ENCODE peak calls at places on chromosomes 11 and 22, in nine cellular contexts. One of them, this sample, is unnamed.

GRCh38 chr11:66784575-66784974 is 55.6 kb upstream of the SPTBN2 start:
- DNase-seq in neuronal stem cell: no peak
- DNase-seq in activated T-cell treated with anti-CD3 and anti-CD28 coated beads, Interleukin-2, amount 50 U/mL, for 72 hours: no peak
- DNase-seq in stimulated activated CD4-positive, alpha-beta T cell treated with anti-CD3 and anti-CD28 coated beads, TNF-alpha, amount 100 ng/mL, for 4 hours: no peak
- DNase-seq in HFF-Myc: no peak
- DNase-seq in GM13976: no peak
- DNase-seq in HT-29: no peak
- DNase-seq in anterior cingulate cortex: no peak
- DNase-seq in effector CD4-positive, alpha-beta T cell: no peak
- DNase-seq in this sample: no peak

GRCh38 chr22:21074092-21074715 is 28.5 kb downstream of the LRRC74B start:
- DNase-seq in anterior cingulate cortex: no peak
- DNase-seq in stimulated activated CD4-positive, alpha-beta T cell treated with anti-CD3 and anti-CD28 coated beads, TNF-alpha, amount 100 ng/mL, for 4 hours: no peak
- DNase-seq in GM13976: no peak
- DNase-seq in effector CD4-positive, alpha-beta T cell: no peak
- DNase-seq in HT-29: no peak
- DNase-seq in neuronal stem cell: no peak
- DNase-seq in HFF-Myc: peak
- DNase-seq in activated T-cell treated with anti-CD3 and anti-CD28 coated beads, Interleukin-2, amount 50 U/mL, for 72 hours: no peak
- DNase-seq in this sample: peak

GRCh38 chr22:17266261-17266971 is 47.2 kb upstream of the ADA2 start:
- DNase-seq in HFF-Myc: no peak
- DNase-seq in HT-29: peak
- DNase-seq in GM13976: no peak
- DNase-seq in stimulated activated CD4-positive, alpha-beta T cell treated with anti-CD3 and anti-CD28 coated beads, TNF-alpha, amount 100 ng/mL, for 4 hours: no peak
- DNase-seq in neuronal stem cell: peak
- DNase-seq in activated T-cell treated with anti-CD3 and anti-CD28 coated beads, Interleukin-2, amount 50 U/mL, for 72 hours: no peak
- DNase-seq in effector CD4-positive, alpha-beta T cell: no peak
- DNase-seq in anterior cingulate cortex: no peak
- DNase-seq in this sample: no peak

GRCh38 chr22:26170795-26171194 is 1.5 kb downstream of the SEZ6L start:
- DNase-seq in HT-29: no peak
- DNase-seq in anterior cingulate cortex: peak
- DNase-seq in effector CD4-positive, alpha-beta T cell: no peak
- DNase-seq in stimulated activated CD4-positive, alpha-beta T cell treated with anti-CD3 and anti-CD28 coated beads, TNF-alpha, amount 100 ng/mL, for 4 hours: no peak
- DNase-seq in HFF-Myc: no peak
- DNase-seq in activated T-cell treated with anti-CD3 and anti-CD28 coated beads, Interleukin-2, amount 50 U/mL, for 72 hours: no peak
- DNase-seq in GM13976: peak
- DNase-seq in neuronal stem cell: peak
- DNase-seq in this sample: no peak

GRCh38 chr11:68121067-68121899 is at the start of gene CHKA:
- DNase-seq in effector CD4-positive, alpha-beta T cell: peak
- DNase-seq in neuronal stem cell: peak
- DNase-seq in activated T-cell treated with anti-CD3 and anti-CD28 coated beads, Interleukin-2, amount 50 U/mL, for 72 hours: peak
- DNase-seq in HFF-Myc: peak
- DNase-seq in HT-29: peak
- DNase-seq in anterior cingulate cortex: peak
- DNase-seq in GM13976: peak
- DNase-seq in stimulated activated CD4-positive, alpha-beta T cell treated with anti-CD3 and anti-CD28 coated beads, TNF-alpha, amount 100 ng/mL, for 4 hours: peak
- DNase-seq in this sample: peak

GRCh38 chr11:94926698-94927237 is 46.6 kb downstream of the CWC15 start:
- DNase-seq in neuronal stem cell: no peak
- DNase-seq in GM13976: no peak
- DNase-seq in effector CD4-positive, alpha-beta T cell: no peak
- DNase-seq in HT-29: no peak
- DNase-seq in anterior cingulate cortex: no peak
- DNase-seq in activated T-cell treated with anti-CD3 and anti-CD28 coated beads, Interleukin-2, amount 50 U/mL, for 72 hours: no peak
- DNase-seq in HFF-Myc: peak
- DNase-seq in stimulated activated CD4-positive, alpha-beta T cell treated with anti-CD3 and anti-CD28 coated beads, TNF-alpha, amount 100 ng/mL, for 4 hours: no peak
- DNase-seq in this sample: peak

GRCh38 chr22:39135092-39135896 is 17.2 kb downstream of the CBX7 start:
- DNase-seq in effector CD4-positive, alpha-beta T cell: no peak
- DNase-seq in neuronal stem cell: no peak
- DNase-seq in stimulated activated CD4-positive, alpha-beta T cell treated with anti-CD3 and anti-CD28 coated beads, TNF-alpha, amount 100 ng/mL, for 4 hours: no peak
- DNase-seq in GM13976: peak
- DNase-seq in anterior cingulate cortex: no peak
- DNase-seq in HT-29: peak
- DNase-seq in activated T-cell treated with anti-CD3 and anti-CD28 coated beads, Interleukin-2, amount 50 U/mL, for 72 hours: peak
- DNase-seq in HFF-Myc: no peak
- DNase-seq in this sample: no peak

GRCh38 chr11:128632151-128632791 is 44.9 kb upstream of the ETS1 start:
- DNase-seq in activated T-cell treated with anti-CD3 and anti-CD28 coated beads, Interleukin-2, amount 50 U/mL, for 72 hours: peak
- DNase-seq in HFF-Myc: no peak
- DNase-seq in HT-29: peak
- DNase-seq in effector CD4-positive, alpha-beta T cell: no peak
- DNase-seq in neuronal stem cell: peak
- DNase-seq in anterior cingulate cortex: no peak
- DNase-seq in stimulated activated CD4-positive, alpha-beta T cell treated with anti-CD3 and anti-CD28 coated beads, TNF-alpha, amount 100 ng/mL, for 4 hours: no peak
- DNase-seq in GM13976: peak
- DNase-seq in this sample: no peak

GRCh38 chr11:119717839-119718534 is 11.0 kb downstream of the NECTIN1 start:
- DNase-seq in GM13976: no peak
- DNase-seq in stimulated activated CD4-positive, alpha-beta T cell treated with anti-CD3 and anti-CD28 coated beads, TNF-alpha, amount 100 ng/mL, for 4 hours: no peak
- DNase-seq in neuronal stem cell: peak
- DNase-seq in effector CD4-positive, alpha-beta T cell: no peak
- DNase-seq in HFF-Myc: no peak
- DNase-seq in HT-29: no peak
- DNase-seq in anterior cingulate cortex: no peak
- DNase-seq in activated T-cell treated with anti-CD3 and anti-CD28 coated beads, Interleukin-2, amount 50 U/mL, for 72 hours: no peak
- DNase-seq in this sample: no peak

GRCh38 chr11:44943118-44943517 is 7.6 kb downstream of the TP53I11 start:
- DNase-seq in GM13976: no peak
- DNase-seq in neuronal stem cell: no peak
- DNase-seq in HFF-Myc: no peak
- DNase-seq in stimulated activated CD4-positive, alpha-beta T cell treated with anti-CD3 and anti-CD28 coated beads, TNF-alpha, amount 100 ng/mL, for 4 hours: no peak
- DNase-seq in activated T-cell treated with anti-CD3 and anti-CD28 coated beads, Interleukin-2, amount 50 U/mL, for 72 hours: peak
- DNase-seq in effector CD4-positive, alpha-beta T cell: no peak
- DNase-seq in anterior cingulate cortex: no peak
- DNase-seq in HT-29: no peak
- DNase-seq in this sample: no peak

GRCh38 chr11:14529933-14530332 is 9.7 kb upstream of the PSMA1 start:
- DNase-seq in HT-29: no peak
- DNase-seq in anterior cingulate cortex: no peak
- DNase-seq in effector CD4-positive, alpha-beta T cell: no peak
- DNase-seq in stimulated activated CD4-positive, alpha-beta T cell treated with anti-CD3 and anti-CD28 coated beads, TNF-alpha, amount 100 ng/mL, for 4 hours: no peak
- DNase-seq in GM13976: no peak
- DNase-seq in activated T-cell treated with anti-CD3 and anti-CD28 coated beads, Interleukin-2, amount 50 U/mL, for 72 hours: no peak
- DNase-seq in neuronal stem cell: no peak
- DNase-seq in HFF-Myc: no peak
- DNase-seq in this sample: no peak

GRCh38 chr22:45678961-45679912 is 7.6 kb downstream of the ATXN10 start:
- DNase-seq in stimulated activated CD4-positive, alpha-beta T cell treated with anti-CD3 and anti-CD28 coated beads, TNF-alpha, amount 100 ng/mL, for 4 hours: no peak
- DNase-seq in anterior cingulate cortex: no peak
- DNase-seq in activated T-cell treated with anti-CD3 and anti-CD28 coated beads, Interleukin-2, amount 50 U/mL, for 72 hours: no peak
- DNase-seq in effector CD4-positive, alpha-beta T cell: no peak
- DNase-seq in HT-29: no peak
- DNase-seq in HFF-Myc: peak
- DNase-seq in GM13976: peak
- DNase-seq in neuronal stem cell: no peak
- DNase-seq in this sample: no peak

GRCh38 chr11:132610216-132610615 is 922.1 kb downstream of the OPCML start:
- DNase-seq in stimulated activated CD4-positive, alpha-beta T cell treated with anti-CD3 and anti-CD28 coated beads, TNF-alpha, amount 100 ng/mL, for 4 hours: no peak
- DNase-seq in effector CD4-positive, alpha-beta T cell: no peak
- DNase-seq in GM13976: no peak
- DNase-seq in HT-29: no peak
- DNase-seq in anterior cingulate cortex: no peak
- DNase-seq in HFF-Myc: no peak
- DNase-seq in activated T-cell treated with anti-CD3 and anti-CD28 coated beads, Interleukin-2, amount 50 U/mL, for 72 hours: no peak
- DNase-seq in neuronal stem cell: no peak
- DNase-seq in this sample: no peak

GRCh38 chr11:66328036-66328306 is 8.3 kb downstream of the RIN1 start:
- DNase-seq in activated T-cell treated with anti-CD3 and anti-CD28 coated beads, Interleukin-2, amount 50 U/mL, for 72 hours: no peak
- DNase-seq in neuronal stem cell: no peak
- DNase-seq in HFF-Myc: no peak
- DNase-seq in HT-29: no peak
- DNase-seq in anterior cingulate cortex: no peak
- DNase-seq in effector CD4-positive, alpha-beta T cell: no peak
- DNase-seq in GM13976: no peak
- DNase-seq in stimulated activated CD4-positive, alpha-beta T cell treated with anti-CD3 and anti-CD28 coated beads, TNF-alpha, amount 100 ng/mL, for 4 hours: no peak
- DNase-seq in this sample: no peak

GRCh38 chr11:126588630-126589491 is 233.4 kb downstream of the ST3GAL4 start:
- DNase-seq in HT-29: no peak
- DNase-seq in GM13976: no peak
- DNase-seq in anterior cingulate cortex: no peak
- DNase-seq in HFF-Myc: no peak
- DNase-seq in activated T-cell treated with anti-CD3 and anti-CD28 coated beads, Interleukin-2, amount 50 U/mL, for 72 hours: no peak
- DNase-seq in effector CD4-positive, alpha-beta T cell: no peak
- DNase-seq in neuronal stem cell: no peak
- DNase-seq in stimulated activated CD4-positive, alpha-beta T cell treated with anti-CD3 and anti-CD28 coated beads, TNF-alpha, amount 100 ng/mL, for 4 hours: no peak
- DNase-seq in this sample: no peak

GRCh38 chr11:119185916-119186634 is 800 bp downstream of the NHERF4 start:
- DNase-seq in effector CD4-positive, alpha-beta T cell: no peak
- DNase-seq in activated T-cell treated with anti-CD3 and anti-CD28 coated beads, Interleukin-2, amount 50 U/mL, for 72 hours: no peak
- DNase-seq in HT-29: no peak
- DNase-seq in stimulated activated CD4-positive, alpha-beta T cell treated with anti-CD3 and anti-CD28 coated beads, TNF-alpha, amount 100 ng/mL, for 4 hours: no peak
- DNase-seq in HFF-Myc: no peak
- DNase-seq in GM13976: no peak
- DNase-seq in neuronal stem cell: no peak
- DNase-seq in anterior cingulate cortex: no peak
- DNase-seq in this sample: no peak

GRCh38 chr11:134125507-134125906 is 56.6 kb downstream of the JAM3 start:
- DNase-seq in activated T-cell treated with anti-CD3 and anti-CD28 coated beads, Interleukin-2, amount 50 U/mL, for 72 hours: no peak
- DNase-seq in stimulated activated CD4-positive, alpha-beta T cell treated with anti-CD3 and anti-CD28 coated beads, TNF-alpha, amount 100 ng/mL, for 4 hours: no peak
- DNase-seq in HT-29: no peak
- DNase-seq in effector CD4-positive, alpha-beta T cell: no peak
- DNase-seq in anterior cingulate cortex: no peak
- DNase-seq in neuronal stem cell: no peak
- DNase-seq in GM13976: no peak
- DNase-seq in HFF-Myc: no peak
- DNase-seq in this sample: no peak

GRCh38 chr11:133545199-133545709 is 13.0 kb upstream of the OPCML start:
- DNase-seq in GM13976: peak
- DNase-seq in neuronal stem cell: no peak
- DNase-seq in stimulated activated CD4-positive, alpha-beta T cell treated with anti-CD3 and anti-CD28 coated beads, TNF-alpha, amount 100 ng/mL, for 4 hours: no peak
- DNase-seq in effector CD4-positive, alpha-beta T cell: no peak
- DNase-seq in anterior cingulate cortex: no peak
- DNase-seq in HT-29: no peak
- DNase-seq in HFF-Myc: no peak
- DNase-seq in activated T-cell treated with anti-CD3 and anti-CD28 coated beads, Interleukin-2, amount 50 U/mL, for 72 hours: no peak
- DNase-seq in this sample: no peak

GRCh38 chr11:20162824-20163777 is 2.8 kb upstream of the DBX1 start:
- DNase-seq in GM13976: peak
- DNase-seq in effector CD4-positive, alpha-beta T cell: no peak
- DNase-seq in stimulated activated CD4-positive, alpha-beta T cell treated with anti-CD3 and anti-CD28 coated beads, TNF-alpha, amount 100 ng/mL, for 4 hours: no peak
- DNase-seq in HT-29: no peak
- DNase-seq in anterior cingulate cortex: no peak
- DNase-seq in neuronal stem cell: peak
- DNase-seq in activated T-cell treated with anti-CD3 and anti-CD28 coated beads, Interleukin-2, amount 50 U/mL, for 72 hours: peak
- DNase-seq in HFF-Myc: no peak
- DNase-seq in this sample: no peak

GRCh38 chr11:92540113-92540512 is 315.5 kb downstream of the FAT3 start:
- DNase-seq in HFF-Myc: no peak
- DNase-seq in stimulated activated CD4-positive, alpha-beta T cell treated with anti-CD3 and anti-CD28 coated beads, TNF-alpha, amount 100 ng/mL, for 4 hours: no peak
- DNase-seq in activated T-cell treated with anti-CD3 and anti-CD28 coated beads, Interleukin-2, amount 50 U/mL, for 72 hours: no peak
- DNase-seq in anterior cingulate cortex: no peak
- DNase-seq in GM13976: no peak
- DNase-seq in HT-29: no peak
- DNase-seq in effector CD4-positive, alpha-beta T cell: no peak
- DNase-seq in neuronal stem cell: no peak
- DNase-seq in this sample: no peak

GRCh38 chr22:19149047-19149883 is 827 bp downstream of the GSC2 start:
- DNase-seq in stimulated activated CD4-positive, alpha-beta T cell treated with anti-CD3 and anti-CD28 coated beads, TNF-alpha, amount 100 ng/mL, for 4 hours: no peak
- DNase-seq in GM13976: no peak
- DNase-seq in activated T-cell treated with anti-CD3 and anti-CD28 coated beads, Interleukin-2, amount 50 U/mL, for 72 hours: peak
- DNase-seq in HT-29: no peak
- DNase-seq in effector CD4-positive, alpha-beta T cell: no peak
- DNase-seq in anterior cingulate cortex: no peak
- DNase-seq in neuronal stem cell: no peak
- DNase-seq in HFF-Myc: no peak
- DNase-seq in this sample: no peak

GRCh38 chr11:18669211-18669593 is 29.4 kb upstream of the TMEM86A start:
- DNase-seq in GM13976: no peak
- DNase-seq in effector CD4-positive, alpha-beta T cell: no peak
- DNase-seq in HT-29: peak
- DNase-seq in stimulated activated CD4-positive, alpha-beta T cell treated with anti-CD3 and anti-CD28 coated beads, TNF-alpha, amount 100 ng/mL, for 4 hours: no peak
- DNase-seq in neuronal stem cell: no peak
- DNase-seq in HFF-Myc: no peak
- DNase-seq in activated T-cell treated with anti-CD3 and anti-CD28 coated beads, Interleukin-2, amount 50 U/mL, for 72 hours: peak
- DNase-seq in anterior cingulate cortex: no peak
- DNase-seq in this sample: no peak

GRCh38 chr11:130198964-130199363 is 39.4 kb downstream of the ST14 start:
- DNase-seq in stimulated activated CD4-positive, alpha-beta T cell treated with anti-CD3 and anti-CD28 coated beads, TNF-alpha, amount 100 ng/mL, for 4 hours: no peak
- DNase-seq in HT-29: no peak
- DNase-seq in activated T-cell treated with anti-CD3 and anti-CD28 coated beads, Interleukin-2, amount 50 U/mL, for 72 hours: no peak
- DNase-seq in neuronal stem cell: no peak
- DNase-seq in anterior cingulate cortex: no peak
- DNase-seq in effector CD4-positive, alpha-beta T cell: no peak
- DNase-seq in HFF-Myc: no peak
- DNase-seq in GM13976: no peak
- DNase-seq in this sample: no peak

GRCh38 chr11:2374456-2375201 is 2.5 kb upstream of the CD81 start:
- DNase-seq in HFF-Myc: no peak
- DNase-seq in stimulated activated CD4-positive, alpha-beta T cell treated with anti-CD3 and anti-CD28 coated beads, TNF-alpha, amount 100 ng/mL, for 4 hours: no peak
- DNase-seq in effector CD4-positive, alpha-beta T cell: no peak
- DNase-seq in anterior cingulate cortex: no peak
- DNase-seq in GM13976: no peak
- DNase-seq in HT-29: no peak
- DNase-seq in activated T-cell treated with anti-CD3 and anti-CD28 coated beads, Interleukin-2, amount 50 U/mL, for 72 hours: no peak
- DNase-seq in neuronal stem cell: no peak
- DNase-seq in this sample: no peak

GRCh38 chr22:49765091-49765771 is 62.4 kb downstream of the BRD1 start:
- DNase-seq in neuronal stem cell: no peak
- DNase-seq in stimulated activated CD4-positive, alpha-beta T cell treated with anti-CD3 and anti-CD28 coated beads, TNF-alpha, amount 100 ng/mL, for 4 hours: no peak
- DNase-seq in anterior cingulate cortex: no peak
- DNase-seq in GM13976: no peak
- DNase-seq in HFF-Myc: no peak
- DNase-seq in effector CD4-positive, alpha-beta T cell: no peak
- DNase-seq in HT-29: no peak
- DNase-seq in activated T-cell treated with anti-CD3 and anti-CD28 coated beads, Interleukin-2, amount 50 U/mL, for 72 hours: no peak
- DNase-seq in this sample: no peak

GRCh38 chr11:27075192-27075591 is 34.6 kb downstream of the BBOX1 start:
- DNase-seq in stimulated activated CD4-positive, alpha-beta T cell treated with anti-CD3 and anti-CD28 coated beads, TNF-alpha, amount 100 ng/mL, for 4 hours: no peak
- DNase-seq in effector CD4-positive, alpha-beta T cell: no peak
- DNase-seq in anterior cingulate cortex: no peak
- DNase-seq in activated T-cell treated with anti-CD3 and anti-CD28 coated beads, Interleukin-2, amount 50 U/mL, for 72 hours: no peak
- DNase-seq in HFF-Myc: no peak
- DNase-seq in GM13976: no peak
- DNase-seq in HT-29: no peak
- DNase-seq in neuronal stem cell: no peak
- DNase-seq in this sample: no peak

GRCh38 chr22:38718414-38718813 is 12.7 kb downstream of the GTPBP1 start:
- DNase-seq in effector CD4-positive, alpha-beta T cell: no peak
- DNase-seq in HFF-Myc: peak
- DNase-seq in stimulated activated CD4-positive, alpha-beta T cell treated with anti-CD3 and anti-CD28 coated beads, TNF-alpha, amount 100 ng/mL, for 4 hours: no peak
- DNase-seq in HT-29: peak
- DNase-seq in neuronal stem cell: no peak
- DNase-seq in anterior cingulate cortex: no peak
- DNase-seq in activated T-cell treated with anti-CD3 and anti-CD28 coated beads, Interleukin-2, amount 50 U/mL, for 72 hours: no peak
- DNase-seq in GM13976: no peak
- DNase-seq in this sample: peak

GRCh38 chr11:87456499-87456898 is 418.8 kb downstream of the TMEM135 start:
- DNase-seq in GM13976: no peak
- DNase-seq in neuronal stem cell: no peak
- DNase-seq in HT-29: no peak
- DNase-seq in anterior cingulate cortex: no peak
- DNase-seq in activated T-cell treated with anti-CD3 and anti-CD28 coated beads, Interleukin-2, amount 50 U/mL, for 72 hours: no peak
- DNase-seq in HFF-Myc: no peak
- DNase-seq in stimulated activated CD4-positive, alpha-beta T cell treated with anti-CD3 and anti-CD28 coated beads, TNF-alpha, amount 100 ng/mL, for 4 hours: no peak
- DNase-seq in effector CD4-positive, alpha-beta T cell: no peak
- DNase-seq in this sample: no peak

GRCh38 chr11:13294771-13295579 is 17.4 kb downstream of the BMAL1 start:
- DNase-seq in anterior cingulate cortex: no peak
- DNase-seq in HFF-Myc: no peak
- DNase-seq in stimulated activated CD4-positive, alpha-beta T cell treated with anti-CD3 and anti-CD28 coated beads, TNF-alpha, amount 100 ng/mL, for 4 hours: no peak
- DNase-seq in GM13976: no peak
- DNase-seq in HT-29: no peak
- DNase-seq in effector CD4-positive, alpha-beta T cell: no peak
- DNase-seq in neuronal stem cell: no peak
- DNase-seq in activated T-cell treated with anti-CD3 and anti-CD28 coated beads, Interleukin-2, amount 50 U/mL, for 72 hours: no peak
- DNase-seq in this sample: no peak

GRCh38 chr11:1970956-1971355 is 23.8 kb downstream of the MRPL23 start:
- DNase-seq in HFF-Myc: no peak
- DNase-seq in stimulated activated CD4-positive, alpha-beta T cell treated with anti-CD3 and anti-CD28 coated beads, TNF-alpha, amount 100 ng/mL, for 4 hours: no peak
- DNase-seq in HT-29: no peak
- DNase-seq in anterior cingulate cortex: no peak
- DNase-seq in activated T-cell treated with anti-CD3 and anti-CD28 coated beads, Interleukin-2, amount 50 U/mL, for 72 hours: no peak
- DNase-seq in GM13976: no peak
- DNase-seq in effector CD4-positive, alpha-beta T cell: no peak
- DNase-seq in neuronal stem cell: no peak
- DNase-seq in this sample: no peak

GRCh38 chr11:117610045-117610444 is 187.0 kb downstream of the DSCAML1 start:
- DNase-seq in neuronal stem cell: no peak
- DNase-seq in GM13976: peak
- DNase-seq in HFF-Myc: no peak
- DNase-seq in activated T-cell treated with anti-CD3 and anti-CD28 coated beads, Interleukin-2, amount 50 U/mL, for 72 hours: peak
- DNase-seq in effector CD4-positive, alpha-beta T cell: no peak
- DNase-seq in anterior cingulate cortex: no peak
- DNase-seq in stimulated activated CD4-positive, alpha-beta T cell treated with anti-CD3 and anti-CD28 coated beads, TNF-alpha, amount 100 ng/mL, for 4 hours: no peak
- DNase-seq in HT-29: no peak
- DNase-seq in this sample: no peak

This sample was measured in AG09319.